ENCODE peak calls at places on chromosomes 16 and 17, in four cellular contexts. One of them, this sample, is unnamed.

GRCh38 chr17:35387496-35387895 is 14.1 kb upstream of the SLFN11 start:
- DNase-seq in Caco-2: no peak
- DNase-seq in neuronal stem cell: no peak
- DNase-seq in endothelial cell: no peak
- DNase-seq in this sample: no peak

GRCh38 chr16:57610611-57611010 is 17.8 kb upstream of the ADGRG1 start:
- DNase-seq in Caco-2: no peak
- DNase-seq in neuronal stem cell: no peak
- DNase-seq in endothelial cell: no peak
- DNase-seq in this sample: no peak

GRCh38 chr17:79824234-79824633 is 15.0 kb downstream of the CBX4 start:
- DNase-seq in endothelial cell: no peak
- DNase-seq in neuronal stem cell: no peak
- DNase-seq in Caco-2: no peak
- DNase-seq in this sample: no peak

GRCh38 chr16:46916980-46917379 is 32.8 kb downstream of the GPT2 start:
- DNase-seq in endothelial cell: no peak
- DNase-seq in neuronal stem cell: no peak
- DNase-seq in Caco-2: no peak
- DNase-seq in this sample: no peak

GRCh38 chr17:74539281-74539820 is 6.6 kb downstream of the CD300C start:
- DNase-seq in neuronal stem cell: no peak
- DNase-seq in endothelial cell: no peak
- DNase-seq in Caco-2: no peak
- DNase-seq in this sample: no peak

GRCh38 chr17:71335212-71335611 is 785.6 kb upstream of the SOX9 start:
- DNase-seq in Caco-2: no peak
- DNase-seq in endothelial cell: no peak
- DNase-seq in neuronal stem cell: no peak
- DNase-seq in this sample: no peak

GRCh38 chr17:41848788-41849187 is 11.2 kb downstream of the KLHL10 start:
- DNase-seq in Caco-2: no peak
- DNase-seq in neuronal stem cell: no peak
- DNase-seq in endothelial cell: no peak
- DNase-seq in this sample: no peak

GRCh38 chr17:43851744-43852143 is 4.8 kb downstream of the CD300LG start:
- DNase-seq in endothelial cell: no peak
- DNase-seq in Caco-2: no peak
- DNase-seq in neuronal stem cell: no peak
- DNase-seq in this sample: no peak

GRCh38 chr17:42305543-42306384 is 17.5 kb downstream of the STAT5A start:
- DNase-seq in endothelial cell: no peak
- DNase-seq in Caco-2: no peak
- DNase-seq in neuronal stem cell: no peak
- DNase-seq in this sample: no peak

GRCh38 chr17:52297230-52298010 is 138.9 kb upstream of the CA10 start:
- DNase-seq in endothelial cell: no peak
- DNase-seq in neuronal stem cell: no peak
- DNase-seq in Caco-2: no peak
- DNase-seq in this sample: no peak

GRCh38 chr16:2511128-2511785 is 2.5 kb upstream of the ATP6V0C start:
- DNase-seq in Caco-2: no peak
- DNase-seq in neuronal stem cell: no peak
- DNase-seq in endothelial cell: no peak
- DNase-seq in this sample: no peak

GRCh38 chr17:58351710-58352017 is 337 bp downstream of the SUPT4H1 start:
- DNase-seq in Caco-2: no peak
- DNase-seq in endothelial cell: no peak
- DNase-seq in neuronal stem cell: peak; percentile 43
- DNase-seq in this sample: no peak

GRCh38 chr17:35086931-35087573 is 23.5 kb upstream of the RFFL start:
- DNase-seq in endothelial cell: no peak
- DNase-seq in neuronal stem cell: no peak
- DNase-seq in Caco-2: no peak
- DNase-seq in this sample: no peak

GRCh38 chr17:43314582-43314981 is 80.8 kb upstream of the RNU2-1 start:
- DNase-seq in neuronal stem cell: no peak
- DNase-seq in endothelial cell: no peak
- DNase-seq in Caco-2: no peak
- DNase-seq in this sample: no peak

GRCh38 chr17:79681628-79682261 is 49.0 kb upstream of the ENPP7 start:
- DNase-seq in endothelial cell: no peak
- DNase-seq in neuronal stem cell: no peak
- DNase-seq in Caco-2: no peak
- DNase-seq in this sample: no peak

GRCh38 chr17:82241183-82241925 is 12.5 kb downstream of the SLC16A3 start:
- DNase-seq in neuronal stem cell: no peak
- DNase-seq in Caco-2: no peak
- DNase-seq in endothelial cell: no peak
- DNase-seq in this sample: no peak

GRCh38 chr17:59165933-59166342 is 10.4 kb downstream of the PRR11 start:
- DNase-seq in Caco-2: peak; percentile 50
- DNase-seq in neuronal stem cell: peak; percentile 88
- DNase-seq in endothelial cell: peak; percentile 60
- DNase-seq in this sample: no peak

GRCh38 chr17:7296189-7296861 is 1.9 kb upstream of the YBX2 start:
- DNase-seq in Caco-2: peak; percentile 69
- DNase-seq in neuronal stem cell: peak; percentile 81
- DNase-seq in endothelial cell: peak; percentile 95
- DNase-seq in this sample: peak; percentile 86

GRCh38 chr17:64459284-64459747 is 10.4 kb downstream of the MILR1 start:
- DNase-seq in endothelial cell: no peak
- DNase-seq in neuronal stem cell: no peak
- DNase-seq in Caco-2: peak; percentile 46
- DNase-seq in this sample: no peak

GRCh38 chr17:61466246-61466645 is 14.0 kb downstream of the TBX4 start:
- DNase-seq in Caco-2: no peak
- DNase-seq in neuronal stem cell: no peak
- DNase-seq in endothelial cell: no peak
- DNase-seq in this sample: no peak

GRCh38 chr17:32495347-32496253 is 8.8 kb downstream of the CDK5R1 start:
- DNase-seq in neuronal stem cell: no peak
- DNase-seq in Caco-2: no peak
- DNase-seq in endothelial cell: no peak
- DNase-seq in this sample: no peak

GRCh38 chr16:46729326-46729995 is 18.7 kb downstream of the MYLK3 start:
- DNase-seq in neuronal stem cell: no peak
- DNase-seq in Caco-2: no peak
- DNase-seq in endothelial cell: no peak
- DNase-seq in this sample: no peak